ENCODE peak calls at places on chromosomes 2 and 18, in seven cellular contexts. F, P, N, Z, J, V and I are unnamed samples. For H3K4me1, the result is how much of the 10 kb centered on the place peaks cover.

GRCh38 chr18:73733806-73734314 is 413.8 kb downstream of the FBXO15 start:
- DNase-seq in F (no peak), P (no peak), Z (peak), V (no peak), N (no peak), J (no peak), I (no peak)

GRCh38 chr2:38201784-38202183 is 125.8 kb upstream of the CYP1B1 start:
- DNase-seq in V (no peak), Z (peak), P (no peak), F (no peak), J (no peak), N (no peak), I (no peak)

GRCh38 chr2:139271149-139271548 is 491.0 kb upstream of the NXPH2 start:
- DNase-seq in V (no peak), N (no peak), J (no peak), Z (no peak), P (no peak), F (no peak), I (no peak)

GRCh38 chr18:55522011-55522410 is 66.0 kb downstream of the TCF4 start:
- DNase-seq in J (no peak), P (no peak), V (no peak), Z (no peak), N (no peak), F (peak), I (peak)

GRCh38 chr18:11110509-11110908 is 38.9 kb downstream of the PIEZO2 start:
- DNase-seq in Z (no peak), J (no peak), F (no peak), P (no peak), N (no peak), V (no peak), I (no peak)

GRCh38 chr2:218289639-218290315 is 2.5 kb downstream of the TMBIM1 start:
- DNase-seq in F (no peak), Z (peak), P (no peak), J (no peak), N (no peak), V (no peak), I (no peak)

GRCh38 chr2:162106746-162107145 is 32.7 kb upstream of the DPP4 start:
- DNase-seq in N (no peak), F (no peak), J (no peak), P (no peak), Z (no peak), V (no peak), I (no peak)

GRCh38 chr18:37567061-37567993 is 1.7 kb upstream of the CELF4 start:
- DNase-seq in Z (no peak), V (no peak), J (no peak), F (no peak), P (no peak), N (no peak), I (no peak)

GRCh38 chr2:231928901-231929725 is 2.9 kb upstream of the NPPC start:
- DNase-seq in F (no peak), J (no peak), P (no peak), Z (no peak), V (no peak), N (peak), I (peak)

GRCh38 chr2:70041666-70042065 is 45.6 kb upstream of the PCBP1 start:
- DNase-seq in V (no peak), J (no peak), N (no peak), F (no peak), P (no peak), Z (peak), I (no peak)

GRCh38 chr2:196341318-196341841 is 170.0 kb upstream of the STK17B start:
- DNase-seq in Z (no peak), P (no peak), J (no peak), V (no peak), N (no peak), F (no peak), I (no peak)

GRCh38 chr2:65863713-65864112 is 431.3 kb upstream of the SPRED2 start:
- DNase-seq in P (no peak), N (no peak), V (no peak), J (no peak), F (no peak), Z (no peak), I (no peak)

GRCh38 chr18:80148316-80149199 is 39.5 kb downstream of the ADNP2 start:
- DNase-seq in P (no peak), V (no peak), Z (no peak), F (no peak), J (no peak), N (no peak), I (no peak)

GRCh38 chr2:165573534-165574461 is 104.3 kb downstream of the CSRNP3 start:
- DNase-seq in V (peak), N (no peak), P (peak), Z (no peak), F (peak), J (no peak), I (peak)

GRCh38 chr2:127153691-127154158 is 46.8 kb upstream of the BIN1 start:
- DNase-seq in F (no peak), J (no peak), N (peak), V (no peak), P (no peak), Z (peak), I (no peak)

GRCh38 chr2:165720526-165720925 is 73.5 kb downstream of the GALNT3 start:
- DNase-seq in V (no peak), J (no peak), Z (peak), P (no peak), F (no peak), N (no peak), I (peak)

GRCh38 chr2:168336786-168337388 is 89.5 kb upstream of the STK39 start:
- DNase-seq in J (peak), Z (no peak), N (peak), V (no peak), P (no peak), F (peak), I (no peak)

GRCh38 chr2:173090291-173090877 is 14.7 kb downstream of the MAP3K20 start:
- DNase-seq in N (no peak), V (no peak), J (no peak), P (peak), F (no peak), Z (peak), I (no peak)

GRCh38 chr18:49663755-49664085 is 101.9 kb downstream of the LIPG start:
- DNase-seq in P (no peak), V (no peak), F (no peak), Z (no peak), J (no peak), N (no peak), I (no peak)

GRCh38 chr2:208319403-208319802 is 53.3 kb downstream of the PIKFYVE start:
- DNase-seq in N (no peak), J (no peak), Z (no peak), F (no peak), V (no peak), P (no peak), I (no peak)

GRCh38 chr2:1989216-1989615 is 244.9 kb upstream of the PXDN start:
- DNase-seq in P (no peak), F (no peak), Z (no peak), V (no peak), N (no peak), J (no peak), I (no peak)

GRCh38 chr2:216694201-216694825 is 1.0 kb downstream of the IGFBP5 start:
- DNase-seq in F (peak), Z (no peak), P (no peak), J (peak), N (peak), V (peak), I (peak)

GRCh38 chr2:9699139-9699823 is 68.5 kb upstream of the YWHAQ start:
- DNase-seq in V (no peak), Z (peak), F (no peak), P (no peak), J (no peak), N (no peak), I (no peak)

GRCh38 chr2:69724540-69725159 is 17.3 kb upstream of the ANXA4 start:
- DNase-seq in F (peak), J (peak), N (peak), Z (peak), V (peak), P (peak), I (peak)

GRCh38 chr2:161075701-161076100 is 84.5 kb upstream of the TANK start:
- DNase-seq in N (no peak), Z (no peak), J (no peak), V (no peak), P (no peak), F (no peak), I (no peak)

GRCh38 chr2:219163156-219163555 is 2.5 kb upstream of the NHEJ1 start:
- DNase-seq in V (no peak), P (no peak), J (no peak), N (no peak), Z (no peak), F (no peak), I (no peak)

GRCh38 chr18:51537487-51537886 is 340.0 kb upstream of the MEX3C start:
- DNase-seq in F (peak), N (no peak), P (peak), Z (no peak), J (no peak), V (no peak), I (peak)

GRCh38 chr18:59990121-59990818 is 90.5 kb downstream of the PMAIP1 start:
- DNase-seq in J (no peak), V (no peak), Z (no peak), P (no peak), F (no peak), N (no peak), I (no peak)

GRCh38 chr2:134738150-134738865 is 19.5 kb upstream of the TMEM163 start:
- DNase-seq in J (no peak), F (no peak), P (no peak), Z (no peak), N (no peak), V (no peak), I (no peak)

GRCh38 chr2:30109856-30110255 is 37.0 kb upstream of the YPEL5 start:
- DNase-seq in F (no peak), V (no peak), N (no peak), Z (no peak), J (no peak), P (no peak), I (no peak)

GRCh38 chr2:145230546-145230945 is 710.6 kb upstream of the ZEB2 start:
- DNase-seq in N (no peak), Z (peak), F (no peak), J (no peak), V (no peak), P (no peak), I (peak)

GRCh38 chr2:19435815-19436214 is 77.4 kb upstream of the OSR1 start:
- DNase-seq in J (no peak), N (no peak), V (no peak), Z (no peak), F (no peak), P (no peak), I (no peak)
- H3K4me1 ChIP-seq in J (under half), N (under half), V (under half), Z (under half), F (under half), P (under half), I (under half)

DNA sequence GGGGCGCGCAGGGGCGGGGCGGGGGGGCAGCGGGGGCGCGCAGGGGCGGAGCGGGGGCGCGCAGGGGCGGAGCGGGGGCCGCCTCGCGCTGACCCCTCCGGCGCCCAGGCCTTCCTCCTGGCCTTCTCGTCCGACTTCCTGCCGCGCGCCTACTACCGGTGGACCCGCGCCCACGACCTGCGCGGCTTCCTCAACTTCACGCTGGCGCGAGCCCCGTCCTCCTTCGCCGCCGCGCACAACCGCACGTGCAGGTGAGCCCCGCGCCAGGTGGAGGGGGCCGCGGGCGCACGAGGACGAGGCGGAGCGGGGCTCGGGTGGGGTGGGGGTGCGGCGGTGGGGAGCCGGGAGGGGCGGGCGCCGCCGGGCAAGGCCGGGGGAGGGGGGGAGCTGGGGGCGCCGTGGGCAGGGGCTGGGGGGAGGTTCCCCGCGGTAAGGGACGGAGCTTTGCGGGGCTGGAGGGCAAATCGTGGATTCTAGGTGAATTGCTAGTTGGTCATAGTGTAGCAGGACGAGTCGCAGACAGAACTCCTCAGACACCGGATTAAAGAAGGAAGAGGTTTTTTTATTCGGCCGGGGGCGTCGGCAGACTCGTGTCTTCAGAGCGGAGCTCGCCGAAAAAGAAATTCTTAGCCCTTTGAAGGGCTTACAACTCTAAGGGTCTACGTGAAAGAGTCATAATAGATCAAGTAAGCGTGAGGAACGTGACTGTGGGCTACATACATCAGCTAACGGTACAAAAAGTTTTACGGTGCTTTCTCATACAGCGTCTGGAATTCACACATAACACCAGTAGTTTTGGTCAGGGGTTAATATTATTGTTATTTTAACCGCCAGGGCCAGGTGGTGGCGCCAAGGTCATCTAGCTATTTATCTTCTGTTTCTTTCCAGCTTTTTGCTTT is 29.9 kb downstream of the ANO7 start:
- DNase-seq in P (peak), V (peak), F (peak), J (peak), Z (peak), N (peak), I (peak)
- H3K27ac ChIP-seq in P (peak), V (peak), F (peak), J (no peak), Z (peak), N (no peak), I (no peak)

GRCh38 chr2:31419386-31419785 is 4.8 kb upstream of the XDH start:
- DNase-seq in V (no peak), P (no peak), Z (no peak), F (no peak), J (no peak), N (no peak), I (no peak)
- H3K4me1 ChIP-seq in V (under half), P (under half), Z (under half), F (under half), J (under half), N (under half), I (under half)

DNA sequence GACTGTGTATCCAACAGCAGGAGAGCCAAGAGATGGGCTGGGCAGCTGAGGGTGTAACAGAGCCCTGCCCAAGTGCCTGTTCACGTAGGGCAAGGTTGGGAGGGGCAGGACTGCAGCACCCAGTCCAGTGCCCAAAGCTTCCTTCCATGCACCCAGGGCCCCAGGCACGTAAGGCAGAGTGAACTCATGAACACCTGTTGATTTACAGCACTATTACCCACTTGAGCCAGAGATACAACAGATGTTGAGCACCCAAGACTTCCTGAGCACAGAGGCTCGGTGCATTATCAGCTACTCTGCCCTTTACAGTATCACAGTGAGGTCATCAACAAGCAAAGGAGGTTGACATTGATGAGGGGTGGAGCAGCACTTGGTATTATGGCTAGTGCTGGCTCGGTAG is 50.2 kb upstream of the FHL2 start:
- DNase-seq in Z (no peak), P (no peak), V (no peak), N (no peak), J (no peak), F (peak), I (peak)
- H3K27ac ChIP-seq in Z (no peak), P (no peak), V (no peak), N (no peak), J (no peak), F (peak), I (no peak)

GRCh38 chr2:227515742-227516141 is 43.8 kb downstream of the AGFG1 start:
- DNase-seq in Z (no peak), V (no peak), J (no peak), P (no peak), F (no peak), N (no peak), I (no peak)
- H3K4me1 ChIP-seq in Z (under half), V (under half), J (under half), P (half or more), F (under half), N (under half), I (under half)

DNA sequence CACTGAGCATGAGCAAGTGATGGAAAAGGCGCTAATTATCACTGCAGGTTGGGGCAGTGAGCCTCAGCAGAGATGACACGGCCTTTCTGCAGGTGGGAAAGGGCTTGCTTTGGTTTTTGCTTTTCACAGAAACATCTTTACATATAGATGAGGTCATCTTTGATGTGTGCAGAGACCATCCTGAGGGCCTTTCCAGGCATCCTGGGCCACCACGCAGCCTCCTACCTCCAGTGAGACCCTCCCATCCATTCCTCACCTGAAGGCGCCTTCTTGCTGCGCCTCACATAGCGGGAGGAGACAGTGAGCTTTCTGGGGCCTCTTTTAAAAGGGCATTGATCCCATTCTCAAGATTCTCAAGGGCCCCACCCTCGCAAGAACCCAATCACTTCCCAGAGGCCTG is 235.3 kb upstream of the RAB6C start:
- DNase-seq in V (no peak), P (no peak), N (no peak), J (no peak), Z (no peak), F (no peak), I (no peak)
- H3K27ac ChIP-seq in V (no peak), P (no peak), N (no peak), J (no peak), Z (no peak), F (no peak), I (no peak)

DNA sequence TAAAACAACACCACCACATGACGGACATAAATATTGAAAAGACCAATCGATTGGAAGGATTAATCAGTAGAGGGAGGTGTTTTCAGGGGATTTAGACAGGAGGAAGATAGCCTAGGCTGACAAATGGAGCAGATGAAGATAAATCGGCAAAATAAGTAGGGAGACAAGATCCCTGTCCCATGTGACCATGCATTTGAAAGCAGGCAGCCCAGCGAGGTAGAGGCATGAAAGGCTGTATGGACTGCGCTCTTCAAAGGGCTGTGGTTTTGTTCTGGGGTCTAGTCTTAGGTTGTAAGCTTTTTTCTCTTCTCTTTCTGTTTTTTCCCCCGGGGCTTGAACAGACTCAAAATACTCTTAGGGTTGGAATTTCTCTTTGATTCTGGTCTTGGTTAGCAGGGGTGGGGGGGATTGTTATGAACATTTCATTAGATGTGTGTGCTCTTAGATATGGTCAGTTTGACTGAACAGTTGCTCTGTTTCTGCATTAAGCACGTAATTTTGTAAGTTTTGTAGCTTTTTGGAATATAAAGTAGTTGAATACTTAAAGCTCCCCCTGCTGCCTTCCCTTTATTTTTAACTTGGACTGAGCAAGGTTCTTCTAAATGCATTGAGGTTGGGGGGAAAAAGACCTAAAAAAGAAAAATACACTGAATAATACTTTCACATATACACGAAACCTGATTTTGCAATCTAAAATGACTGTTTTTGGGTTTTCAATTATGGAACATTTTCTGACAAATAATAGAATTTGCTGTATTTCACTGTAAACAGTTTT is 32.2 kb downstream of the ZNF532 start:
- DNase-seq in P (no peak), F (no peak), N (no peak), V (no peak), Z (no peak), J (no peak), I (no peak)
- H3K4me1 ChIP-seq in P (half or more), F (under half), N (under half), V (under half), Z (under half), J (under half), I (under half)